ENCODE peak calls at places on chromosome 13, in seven cellular contexts. J, G, Q, X, B, K and U are unnamed samples.

GRCh38 chr13:20824762-20825161 is 51.0 kb upstream of the EEF1AKMT1 start:
- DNase-seq in X (no peak), K (no peak), Q (no peak), J (no peak), B (no peak), G (peak), U (no peak)

GRCh38 chr13:40631605-40632004 is 34.8 kb downstream of the FOXO1 start:
- DNase-seq in B (no peak), J (no peak), G (no peak), Q (no peak), K (no peak), X (no peak), U (no peak)

GRCh38 chr13:101512650-101513049 is 60.2 kb downstream of the ITGBL1 start:
- DNase-seq in J (no peak), X (no peak), B (no peak), G (no peak), K (no peak), Q (no peak), U (peak)

GRCh38 chr13:37656247-37656940 is 57.8 kb upstream of the POSTN start:
- DNase-seq in K (no peak), J (no peak), Q (no peak), G (peak), X (peak), B (no peak), U (peak)

GRCh38 chr13:55084630-55085029 is 2056.0 kb downstream of the OLFM4 start:
- DNase-seq in B (no peak), X (no peak), J (no peak), K (no peak), Q (no peak), G (no peak), U (no peak)

GRCh38 chr13:111575276-111575675 is 254.8 kb downstream of the TEX29 start:
- DNase-seq in B (no peak), J (no peak), K (peak), X (no peak), G (no peak), Q (no peak), U (no peak)

GRCh38 chr13:114173753-114174152 is 5.3 kb upstream of the CFAP97D2 start:
- DNase-seq in G (peak), Q (no peak), J (no peak), X (no peak), K (no peak), B (no peak), U (no peak)

GRCh38 chr13:75423383-75423782 is 58.6 kb downstream of the TBC1D4 start:
- DNase-seq in B (no peak), X (no peak), J (no peak), K (no peak), Q (no peak), G (no peak), U (no peak)

GRCh38 chr13:31769581-31769980 is 30.3 kb downstream of the RXFP2 start:
- DNase-seq in J (no peak), K (no peak), B (no peak), Q (no peak), G (peak), X (no peak), U (no peak)

GRCh38 chr13:29369060-29369743 is 226.3 kb downstream of the SLC7A1 start:
- DNase-seq in K (no peak), Q (peak), X (peak), J (no peak), B (no peak), G (peak), U (peak)

GRCh38 chr13:24270639-24271131 is 38.7 kb upstream of the C1QTNF9 start:
- DNase-seq in J (peak), X (peak), Q (peak), G (peak), K (peak), B (peak), U (no peak)

GRCh38 chr13:77833331-77833863 is 85.2 kb downstream of the EDNRB start:
- DNase-seq in G (peak), K (no peak), X (no peak), B (peak), Q (no peak), J (peak), U (peak)

GRCh38 chr13:77310161-77310560 is 16.7 kb downstream of the MYCBP2 start:
- DNase-seq in B (no peak), G (no peak), J (no peak), X (no peak), K (no peak), Q (no peak), U (no peak)

DNA sequence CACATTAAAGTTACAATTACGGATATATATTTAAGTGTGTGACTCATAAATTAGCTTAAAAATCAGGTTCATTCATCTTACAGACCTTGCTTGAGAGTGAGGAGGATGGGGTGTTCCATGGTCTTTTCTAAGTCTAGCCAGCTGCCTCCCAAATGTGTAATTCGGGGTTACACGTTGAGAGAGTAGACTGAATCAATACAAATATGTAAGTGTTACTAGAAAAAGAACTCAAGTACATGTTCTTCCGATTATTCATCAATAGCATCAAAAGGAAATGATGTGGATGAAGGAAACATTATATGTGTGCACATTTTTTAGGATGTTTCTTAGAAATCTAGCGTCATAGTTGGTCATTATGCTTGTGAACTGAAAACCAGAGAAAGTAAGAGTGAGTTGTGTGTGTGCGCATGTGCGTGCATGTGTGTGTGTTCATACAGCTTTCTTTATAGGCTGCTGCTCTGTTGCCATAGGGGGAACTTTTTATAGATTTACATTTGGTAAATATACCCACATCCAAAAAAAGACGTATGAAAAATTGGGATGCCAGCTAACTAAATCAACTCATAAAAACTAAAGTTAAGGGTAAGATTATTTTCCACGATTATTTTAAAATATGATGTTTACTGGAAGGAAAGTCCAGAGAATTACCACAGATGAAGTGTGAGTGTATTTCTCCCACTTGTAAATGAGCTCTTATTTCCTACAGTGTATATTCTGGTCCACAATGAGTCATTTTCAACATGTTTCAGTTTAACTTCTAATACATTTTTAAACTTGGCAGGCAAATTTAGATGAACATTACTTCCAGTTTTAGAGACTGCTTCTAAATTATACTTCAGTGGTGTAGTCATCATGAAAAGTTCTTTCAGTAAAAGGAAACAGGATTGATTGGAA is 82.5 kb downstream of the PIBF1 start:
- DNase-seq in Q (no peak), G (peak), J (no peak), X (no peak), B (no peak), K (no peak), U (no peak)
- H3K4me3 ChIP-seq in Q (no peak), G (no peak), J (no peak), X (no peak), B (no peak), K (no peak), U (no peak)

DNA sequence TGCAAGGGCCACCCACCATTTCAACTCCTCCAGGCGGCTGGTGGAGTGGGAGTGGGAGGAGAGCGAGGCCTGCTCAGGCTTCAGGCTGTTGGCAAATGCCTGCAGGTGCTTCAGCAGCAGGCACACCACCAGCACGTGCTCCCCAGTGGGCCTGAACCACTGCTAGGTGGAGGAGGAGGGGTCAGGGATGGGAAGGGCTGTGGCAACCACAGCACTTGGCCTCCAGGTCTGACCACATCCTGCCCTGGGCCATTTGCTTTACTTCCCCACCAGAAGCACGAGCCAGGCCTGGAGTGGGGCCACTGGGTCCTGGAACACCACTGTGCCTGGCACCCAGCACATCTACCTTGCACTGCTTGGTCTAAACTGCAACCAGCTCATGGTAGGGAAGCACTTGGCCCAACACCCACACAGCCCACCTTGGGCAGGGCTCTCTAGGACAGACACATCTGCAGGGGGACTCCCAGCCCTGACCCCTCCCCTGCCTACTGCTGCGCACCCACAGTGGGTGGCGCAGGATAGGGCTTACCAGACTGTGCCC is 26.2 kb downstream of the TUBA3C start:
- DNase-seq in X (no peak), K (no peak), G (no peak), J (no peak), Q (no peak), B (no peak), U (no peak)
- H3K4me3 ChIP-seq in X (no peak), K (no peak), G (no peak), J (no peak), Q (no peak), B (no peak), U (no peak)

GRCh38 chr13:26051231-26052135 is at the start of gene SHISA2:
- DNase-seq in J (no peak), K (peak), X (peak), Q (peak), B (no peak), G (peak), U (no peak)

GRCh38 chr13:26047040-26047439 is 4.8 kb downstream of the SHISA2 start:
- DNase-seq in J (no peak), B (no peak), G (no peak), K (no peak), Q (no peak), X (no peak), U (no peak)

GRCh38 chr13:26046639-26047038 is 5.2 kb downstream of the SHISA2 start:
- DNase-seq in Q (no peak), X (no peak), K (no peak), J (no peak), B (no peak), G (no peak), U (no peak)

GRCh38 chr13:26050568-26051230 is 1.1 kb downstream of the SHISA2 start:
- DNase-seq in J (no peak), Q (peak), X (peak), B (no peak), G (no peak), K (peak), U (no peak)

GRCh38 chr13:26048745-26049144 is 3.1 kb downstream of the SHISA2 start:
- DNase-seq in J (no peak), G (no peak), Q (no peak), B (no peak), K (no peak), X (no peak), U (no peak)
- H3K4me3 ChIP-seq in J (no peak), G (no peak), Q (no peak), B (no peak), K (no peak), X (no peak), U (peak)

DNA sequence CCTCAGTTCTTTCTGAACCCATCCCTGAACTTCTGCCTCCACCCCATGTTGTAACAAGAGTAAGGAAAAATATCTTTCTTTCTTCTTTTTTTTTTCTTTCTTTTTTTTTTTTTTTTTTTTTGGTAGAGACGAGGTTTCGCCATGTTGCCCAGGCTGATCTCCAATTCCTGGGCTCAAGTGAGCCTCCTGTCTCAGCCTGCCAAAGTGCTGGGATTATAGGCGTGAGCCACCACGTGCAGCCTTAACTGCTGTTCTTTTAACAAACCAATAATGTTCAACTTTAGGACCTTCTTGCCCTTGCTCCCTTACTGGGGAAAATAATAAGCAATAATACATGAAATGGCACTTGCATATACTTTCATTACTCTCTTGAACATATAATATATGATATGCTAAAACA is 19.7 kb downstream of the GPR183 start:
- DNase-seq in B (no peak), Q (no peak), G (no peak), K (no peak), X (no peak), J (no peak), U (no peak)
- H3K4me3 ChIP-seq in B (no peak), Q (no peak), G (no peak), K (no peak), X (no peak), J (no peak), U (no peak)